ENCODE peak calls at places on chromosomes 12 and 14, in seven cellular contexts. C, Y, H, Z, U, Q and O are unnamed samples.

GRCh38 chr12:4353785-4354208 is 25.7 kb downstream of the FGF23 start:
- DNase-seq in C (peak; percentile 6), Y (no peak), H (no peak), Z (no peak), U (peak; percentile 22), Q (no peak), O (no peak)

GRCh38 chr14:96192975-96193805 is 11.4 kb upstream of the BDKRB2 start:
- DNase-seq in C (peak; percentile 35), Y (no peak), H (no peak), Z (no peak), U (no peak), Q (peak; percentile 32), O (no peak)

GRCh38 chr12:100820314-100820713 is 25.7 kb downstream of the ANO4 start:
- DNase-seq in C (no peak), Y (no peak), H (no peak), Z (no peak), U (no peak), Q (no peak), O (no peak)

GRCh38 chr14:105039458-105040205 is 18.7 kb upstream of the CDCA4 start:
- DNase-seq in C (no peak), Y (no peak), H (no peak), Z (no peak), U (no peak), Q (no peak), O (no peak)

GRCh38 chr12:1865284-1865866 is 45.0 kb downstream of the LRTM2 start:
- DNase-seq in C (no peak), Y (no peak), H (no peak), Z (no peak), U (no peak), Q (peak; percentile 73), O (no peak)

GRCh38 chr12:81450920-81451739 is 308.0 kb downstream of the PPFIA2 start:
- DNase-seq in C (peak; percentile 35), Y (no peak), H (peak; percentile 15), Z (no peak), U (peak; percentile 65), Q (no peak), O (no peak)

GRCh38 chr14:81677736-81678135 is 144.1 kb upstream of the SEL1L start:
- DNase-seq in C (peak; percentile 41), Y (no peak), H (no peak), Z (no peak), U (no peak), Q (no peak), O (no peak)

GRCh38 chr12:52147367-52147972 is 44.3 kb downstream of the KRT80 start:
- DNase-seq in C (peak; percentile 83), Y (peak; percentile 91), H (peak; percentile 96), Z (peak; percentile 93), U (peak; percentile 69), Q (peak; percentile 93), O (peak; percentile 81)

GRCh38 chr14:74038015-74038859 is 19.1 kb downstream of the BBOF1 start:
- DNase-seq in C (no peak), Y (no peak), H (peak; percentile 62), Z (no peak), U (peak; percentile 68), Q (no peak), O (peak; percentile 20)

GRCh38 chr12:47736877-47737676 is 11.8 kb upstream of the ENDOU start:
- DNase-seq in C (peak; percentile 93), Y (peak; percentile 51), H (no peak), Z (peak; percentile 66), U (no peak), Q (peak; percentile 90), O (peak; percentile 82)

GRCh38 chr12:37545759-37546158 is 770.8 kb upstream of the ALG10B start:
- DNase-seq in C (no peak), Y (no peak), H (no peak), Z (no peak), U (no peak), Q (no peak), O (no peak)

GRCh38 chr12:101018540-101018939 is 191.5 kb downstream of the SLC5A8 start:
- DNase-seq in C (no peak), Y (no peak), H (peak; percentile 5), Z (no peak), U (no peak), Q (no peak), O (no peak)

GRCh38 chr12:129300011-129300410 is 446.7 kb downstream of the GLT1D1 start:
- DNase-seq in C (no peak), Y (no peak), H (no peak), Z (no peak), U (no peak), Q (no peak), O (no peak)

GRCh38 chr14:54610051-54610977 is 43.4 kb downstream of the SAMD4A start:
- DNase-seq in C (no peak), Y (no peak), H (no peak), Z (no peak), U (no peak), Q (no peak), O (no peak)

GRCh38 chr12:104602901-104603300 is 146.2 kb downstream of the CHST11 start:
- DNase-seq in C (no peak), Y (no peak), H (no peak), Z (no peak), U (peak; percentile 32), Q (no peak), O (no peak)

GRCh38 chr14:32593290-32593942 is 264.3 kb downstream of the AKAP6 start:
- DNase-seq in C (no peak), Y (no peak), H (no peak), Z (no peak), U (no peak), Q (no peak), O (no peak)

GRCh38 chr14:103281496-103282231 is 52.4 kb upstream of the EIF5 start:
- DNase-seq in C (peak; percentile 45), Y (peak; percentile 48), H (peak; percentile 62), Z (no peak), U (peak; percentile 33), Q (no peak), O (no peak)

GRCh38 chr14:103280278-103280917 is 53.6 kb upstream of the EIF5 start:
- DNase-seq in C (no peak), Y (no peak), H (no peak), Z (no peak), U (no peak), Q (no peak), O (no peak)

GRCh38 chr14:103282932-103283331 is 51.1 kb upstream of the EIF5 start:
- DNase-seq in C (no peak), Y (no peak), H (no peak), Z (no peak), U (no peak), Q (no peak), O (no peak)

GRCh38 chr14:103275000-103275399 is 59.0 kb upstream of the EIF5 start:
- DNase-seq in C (no peak), Y (no peak), H (no peak), Z (no peak), U (no peak), Q (no peak), O (no peak)

DNA sequence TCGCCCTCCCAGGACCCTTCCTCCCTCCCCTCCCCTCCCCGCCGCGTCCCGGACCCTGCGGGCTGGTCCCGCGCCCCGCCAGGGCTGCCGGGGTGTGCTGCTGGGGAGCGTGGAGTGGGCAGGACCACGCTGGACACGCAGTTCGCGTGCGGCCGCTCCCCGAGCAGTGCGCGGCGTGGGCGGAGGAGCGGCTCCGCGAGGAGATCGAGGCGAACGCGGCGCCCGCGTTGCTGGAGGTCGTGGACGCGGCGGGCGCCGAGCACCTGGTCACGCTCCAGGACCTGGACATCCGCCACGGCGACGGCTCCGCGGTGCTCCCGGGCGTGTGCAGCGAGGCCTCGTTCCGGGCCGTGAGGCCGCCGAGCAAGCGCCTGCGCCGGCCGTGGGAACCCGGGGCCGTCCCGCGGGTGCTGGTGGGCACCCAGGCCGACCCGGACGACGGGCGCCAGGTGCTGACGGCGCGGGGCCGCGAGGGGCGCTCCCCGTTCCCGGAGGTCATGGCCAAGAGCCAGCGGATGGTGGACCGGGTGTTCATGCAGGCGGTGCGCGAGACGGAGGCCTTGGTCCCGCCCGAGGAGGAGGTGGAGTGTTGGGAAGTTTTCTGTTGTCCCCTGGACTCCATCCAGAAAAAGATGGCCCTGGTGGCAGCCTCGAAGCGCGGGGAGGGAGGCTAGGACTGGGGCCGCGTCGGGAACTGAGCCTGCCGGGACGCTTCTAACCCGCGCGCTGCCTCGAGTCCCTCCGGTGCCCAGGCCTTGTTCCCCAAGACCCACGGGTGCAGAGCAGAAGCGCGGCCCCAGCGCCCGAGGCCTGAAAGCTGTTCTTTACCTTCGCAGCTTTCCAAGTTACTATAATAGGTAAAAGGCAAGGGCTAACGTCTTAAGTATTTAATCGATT is 54.7 kb upstream of the EIF5 start:
- DNase-seq in C (peak; percentile 53), Y (no peak), H (no peak), Z (no peak), U (no peak), Q (peak; percentile 87), O (no peak)
- H3K4me3 ChIP-seq in C (no peak overlapping the region), Y (peak overlapping the region; percentile 39), H (no peak overlapping the region), Z (no peak overlapping the region), U (no peak overlapping the region), Q (no peak overlapping the region), O (peak overlapping the region; percentile 40)

GRCh38 chr12:19230299-19230866 is 100.8 kb downstream of the PLEKHA5 start:
- DNase-seq in C (no peak), Y (no peak), H (no peak), Z (no peak), U (no peak), Q (peak; percentile 77), O (no peak)
- TF ChIP-seq CTCF in C (no peak), Y (no peak), H (no peak), Z (no peak), U (no peak), Q (no peak), O (no peak)

GRCh38 chr12:58285551-58285950 is 344.2 kb downstream of the ATP23 start:
- DNase-seq in C (no peak), Y (no peak), H (no peak), Z (no peak), U (no peak), Q (no peak), O (no peak)
- TF ChIP-seq POLR2A in C (no peak), Y (no peak), H (no peak), Z (no peak), U (no peak), Q (no peak), O (no peak)

GRCh38 chr12:123115409-123116111 is 35.3 kb downstream of the PITPNM2 start:
- DNase-seq in C (peak; percentile 19), Y (peak; percentile 38), H (no peak), Z (peak; percentile 78), U (peak; percentile 66), Q (no peak), O (peak; percentile 49)
- H3K4me3 ChIP-seq in C (no peak overlapping the region), Y (no peak overlapping the region), H (no peak overlapping the region), Z (no peak overlapping the region), U (no peak overlapping the region), Q (no peak overlapping the region), O (no peak overlapping the region)